ENCODE peak calls at places on chromosome 1, in seven cellular contexts. One of them, this sample, is unnamed.

GRCh38 chr1:208597571-208597970 is 353.4 kb upstream of the PLXNA2 start:
- DNase-seq in AG08395: no peak
- DNase-seq in esophagus muscularis mucosa: peak
- DNase-seq in CD8-positive, alpha-beta T cell: no peak
- DNase-seq in CD4-positive, alpha-beta T cell: no peak
- DNase-seq in GM06990: no peak
- DNase-seq in NCI-H82: peak
- DNase-seq in this sample: no peak

GRCh38 chr1:77978293-77978968 is 441 bp downstream of the FUBP1 start:
- DNase-seq in esophagus muscularis mucosa: peak
- DNase-seq in CD8-positive, alpha-beta T cell: peak
- DNase-seq in GM06990: peak
- DNase-seq in AG08395: no peak
- DNase-seq in NCI-H82: peak
- DNase-seq in CD4-positive, alpha-beta T cell: peak
- DNase-seq in this sample: peak

GRCh38 chr1:203597386-203598040 is 29.1 kb upstream of the ATP2B4 start:
- DNase-seq in CD8-positive, alpha-beta T cell: no peak
- DNase-seq in esophagus muscularis mucosa: no peak
- DNase-seq in CD4-positive, alpha-beta T cell: no peak
- DNase-seq in GM06990: no peak
- DNase-seq in AG08395: peak
- DNase-seq in NCI-H82: no peak
- DNase-seq in this sample: no peak

GRCh38 chr1:17919525-17920439 is 164.6 kb downstream of the ACTL8 start:
- DNase-seq in CD8-positive, alpha-beta T cell: no peak
- DNase-seq in NCI-H82: peak
- DNase-seq in CD4-positive, alpha-beta T cell: no peak
- DNase-seq in GM06990: no peak
- DNase-seq in AG08395: peak
- DNase-seq in esophagus muscularis mucosa: no peak
- DNase-seq in this sample: peak

GRCh38 chr1:36609241-36610027 is 126.7 kb upstream of the CSF3R start:
- DNase-seq in CD8-positive, alpha-beta T cell: no peak
- DNase-seq in AG08395: peak
- DNase-seq in GM06990: peak
- DNase-seq in esophagus muscularis mucosa: no peak
- DNase-seq in NCI-H82: peak
- DNase-seq in CD4-positive, alpha-beta T cell: no peak
- DNase-seq in this sample: peak

GRCh38 chr1:39272027-39272790 is 67.7 kb downstream of the MACF1 start:
- DNase-seq in CD8-positive, alpha-beta T cell: no peak
- DNase-seq in NCI-H82: peak
- DNase-seq in AG08395: no peak
- DNase-seq in GM06990: peak
- DNase-seq in esophagus muscularis mucosa: no peak
- DNase-seq in CD4-positive, alpha-beta T cell: no peak
- DNase-seq in this sample: peak

GRCh38 chr1:163372576-163372975 is 50.8 kb downstream of the NUF2 start:
- DNase-seq in esophagus muscularis mucosa: no peak
- DNase-seq in CD4-positive, alpha-beta T cell: no peak
- DNase-seq in AG08395: no peak
- DNase-seq in CD8-positive, alpha-beta T cell: no peak
- DNase-seq in GM06990: no peak
- DNase-seq in NCI-H82: peak
- DNase-seq in this sample: no peak

GRCh38 chr1:223230161-223230881 is 87.3 kb upstream of the TLR5 start:
- DNase-seq in esophagus muscularis mucosa: no peak
- DNase-seq in CD4-positive, alpha-beta T cell: no peak
- DNase-seq in CD8-positive, alpha-beta T cell: no peak
- DNase-seq in AG08395: peak
- DNase-seq in GM06990: no peak
- DNase-seq in NCI-H82: no peak
- DNase-seq in this sample: no peak

GRCh38 chr1:40976952-40977690 is 2.4 kb upstream of the CTPS1 start:
- DNase-seq in CD4-positive, alpha-beta T cell: no peak
- DNase-seq in NCI-H82: no peak
- DNase-seq in GM06990: no peak
- DNase-seq in esophagus muscularis mucosa: no peak
- DNase-seq in AG08395: peak
- DNase-seq in CD8-positive, alpha-beta T cell: no peak
- DNase-seq in this sample: no peak

GRCh38 chr1:2468041-2468472 is 8.0 kb upstream of the PLCH2 start:
- DNase-seq in CD8-positive, alpha-beta T cell: peak
- DNase-seq in AG08395: peak
- DNase-seq in esophagus muscularis mucosa: no peak
- DNase-seq in CD4-positive, alpha-beta T cell: peak
- DNase-seq in GM06990: no peak
- DNase-seq in NCI-H82: peak
- DNase-seq in this sample: peak

GRCh38 chr1:94119796-94120590 is 955 bp downstream of the ABCA4 start:
- DNase-seq in CD4-positive, alpha-beta T cell: no peak
- DNase-seq in CD8-positive, alpha-beta T cell: no peak
- DNase-seq in GM06990: no peak
- DNase-seq in AG08395: no peak
- DNase-seq in NCI-H82: peak
- DNase-seq in esophagus muscularis mucosa: no peak
- DNase-seq in this sample: no peak

GRCh38 chr1:96306809-96307208 is 414.8 kb upstream of the PTBP2 start:
- DNase-seq in CD8-positive, alpha-beta T cell: no peak
- DNase-seq in CD4-positive, alpha-beta T cell: no peak
- DNase-seq in GM06990: no peak
- DNase-seq in esophagus muscularis mucosa: no peak
- DNase-seq in AG08395: peak
- DNase-seq in NCI-H82: no peak
- DNase-seq in this sample: no peak

GRCh38 chr1:234724517-234725176 is 114.7 kb upstream of the IRF2BP2 start:
- DNase-seq in CD8-positive, alpha-beta T cell: no peak
- DNase-seq in esophagus muscularis mucosa: peak
- DNase-seq in AG08395: no peak
- DNase-seq in GM06990: peak
- DNase-seq in CD4-positive, alpha-beta T cell: no peak
- DNase-seq in NCI-H82: peak
- DNase-seq in this sample: no peak

GRCh38 chr1:205416326-205416725 is 5.5 kb downstream of the LEMD1 start:
- DNase-seq in CD4-positive, alpha-beta T cell: no peak
- DNase-seq in NCI-H82: peak
- DNase-seq in GM06990: no peak
- DNase-seq in esophagus muscularis mucosa: no peak
- DNase-seq in CD8-positive, alpha-beta T cell: no peak
- DNase-seq in AG08395: no peak
- DNase-seq in this sample: no peak